ENCODE peak calls at places on chromosomes 5 and 9, in six cellular contexts. One of them, this sample, is unnamed.

GRCh38 chr9:115524467-115525059 is 406.6 kb upstream of the TNC start:
- DNase-seq in fibroblast of pulmonary artery: peak; percentile 76
- DNase-seq in A549: peak; percentile 55
- DNase-seq in ovary: no peak
- DNase-seq in fibroblast of mammary gland: peak; percentile 77
- DNase-seq in fibroblast of villous mesenchyme: peak; percentile 82
- DNase-seq in this sample: no peak

GRCh38 chr9:108412755-108413154 is 443.0 kb downstream of the ACTL7B start:
- DNase-seq in fibroblast of pulmonary artery: no peak
- DNase-seq in A549: peak; percentile 28
- DNase-seq in ovary: no peak
- DNase-seq in fibroblast of mammary gland: peak; percentile 53
- DNase-seq in fibroblast of villous mesenchyme: no peak
- DNase-seq in this sample: no peak

GRCh38 chr5:127875235-127876021 is 172.2 kb downstream of the CCDC192 start:
- DNase-seq in fibroblast of pulmonary artery: peak; percentile 82
- DNase-seq in A549: peak; percentile 93
- DNase-seq in ovary: no peak
- DNase-seq in fibroblast of mammary gland: peak; percentile 68
- DNase-seq in fibroblast of villous mesenchyme: peak; percentile 55
- DNase-seq in this sample: no peak

GRCh38 chr5:61167382-61167781 is 5.1 kb upstream of the SMIM15 start:
- DNase-seq in fibroblast of pulmonary artery: peak; percentile 68
- DNase-seq in A549: peak; percentile 51
- DNase-seq in ovary: no peak
- DNase-seq in fibroblast of mammary gland: peak; percentile 67
- DNase-seq in fibroblast of villous mesenchyme: peak; percentile 50
- DNase-seq in this sample: no peak

GRCh38 chr9:69891696-69892095 is 71.1 kb downstream of the CFAP95 start:
- DNase-seq in fibroblast of pulmonary artery: no peak
- DNase-seq in A549: no peak
- DNase-seq in ovary: no peak
- DNase-seq in fibroblast of mammary gland: no peak
- DNase-seq in fibroblast of villous mesenchyme: no peak
- DNase-seq in this sample: no peak

GRCh38 chr9:131732636-131733340 is 7.1 kb downstream of the RAPGEF1 start:
- DNase-seq in fibroblast of pulmonary artery: no peak
- DNase-seq in A549: no peak
- DNase-seq in ovary: no peak
- DNase-seq in fibroblast of mammary gland: no peak
- DNase-seq in fibroblast of villous mesenchyme: no peak
- DNase-seq in this sample: no peak

GRCh38 chr5:149823350-149823749 is 93.2 kb downstream of the PPARGC1B start:
- DNase-seq in fibroblast of pulmonary artery: no peak
- DNase-seq in A549: no peak
- DNase-seq in ovary: no peak
- DNase-seq in fibroblast of mammary gland: no peak
- DNase-seq in fibroblast of villous mesenchyme: no peak
- DNase-seq in this sample: no peak

GRCh38 chr5:68362331-68362730 is 146.8 kb downstream of the PIK3R1 start:
- DNase-seq in fibroblast of pulmonary artery: no peak
- DNase-seq in A549: no peak
- DNase-seq in ovary: no peak
- DNase-seq in fibroblast of mammary gland: no peak
- DNase-seq in fibroblast of villous mesenchyme: no peak
- DNase-seq in this sample: no peak

GRCh38 chr5:176665517-176665916 is 18.2 kb downstream of the TSPAN17 start:
- DNase-seq in fibroblast of pulmonary artery: no peak
- DNase-seq in A549: no peak
- DNase-seq in ovary: no peak
- DNase-seq in fibroblast of mammary gland: no peak
- DNase-seq in fibroblast of villous mesenchyme: no peak
- DNase-seq in this sample: no peak

GRCh38 chr5:9502435-9502834 is 43.4 kb downstream of the SEMA5A start:
- DNase-seq in fibroblast of pulmonary artery: no peak
- DNase-seq in A549: no peak
- DNase-seq in ovary: no peak
- DNase-seq in fibroblast of mammary gland: no peak
- DNase-seq in fibroblast of villous mesenchyme: no peak
- DNase-seq in this sample: no peak

GRCh38 chr5:124932791-124933600 is 186.6 kb upstream of the ZNF608 start:
- DNase-seq in fibroblast of pulmonary artery: peak; percentile 39
- DNase-seq in A549: no peak
- DNase-seq in ovary: no peak
- DNase-seq in fibroblast of mammary gland: peak; percentile 65
- DNase-seq in fibroblast of villous mesenchyme: peak; percentile 76
- DNase-seq in this sample: no peak

GRCh38 chr9:96331236-96331947 is 29.4 kb upstream of the HSD17B3 start:
- DNase-seq in fibroblast of pulmonary artery: peak; percentile 41
- DNase-seq in A549: no peak
- DNase-seq in ovary: no peak
- DNase-seq in fibroblast of mammary gland: peak; percentile 7
- DNase-seq in fibroblast of villous mesenchyme: no peak
- DNase-seq in this sample: no peak

GRCh38 chr9:77021928-77022782 is 2.7 kb downstream of the FOXB2 start:
- DNase-seq in fibroblast of pulmonary artery: no peak
- DNase-seq in A549: no peak
- DNase-seq in ovary: no peak
- DNase-seq in fibroblast of mammary gland: no peak
- DNase-seq in fibroblast of villous mesenchyme: no peak
- DNase-seq in this sample: peak; percentile 59

GRCh38 chr5:179614745-179615144 is 8.7 kb downstream of the HNRNPH1 start:
- DNase-seq in fibroblast of pulmonary artery: no peak
- DNase-seq in A549: no peak
- DNase-seq in ovary: no peak
- DNase-seq in fibroblast of mammary gland: no peak
- DNase-seq in fibroblast of villous mesenchyme: no peak
- DNase-seq in this sample: no peak

GRCh38 chr5:153782589-153783238 is 256.0 kb downstream of the FAM114A2 start:
- DNase-seq in fibroblast of pulmonary artery: peak; percentile 53
- DNase-seq in A549: no peak
- DNase-seq in ovary: no peak
- DNase-seq in fibroblast of mammary gland: no peak
- DNase-seq in fibroblast of villous mesenchyme: peak; percentile 44
- DNase-seq in this sample: no peak

GRCh38 chr5:72366324-72366976 is 46.3 kb downstream of the PTCD2 start:
- DNase-seq in fibroblast of pulmonary artery: peak; percentile 92
- DNase-seq in A549: peak; percentile 76
- DNase-seq in ovary: peak; percentile 76
- DNase-seq in fibroblast of mammary gland: peak; percentile 79
- DNase-seq in fibroblast of villous mesenchyme: peak; percentile 75
- DNase-seq in this sample: no peak

GRCh38 chr5:115033861-115034260 is 135.8 kb downstream of the TRIM36 start:
- DNase-seq in fibroblast of pulmonary artery: no peak
- DNase-seq in A549: peak; percentile 27
- DNase-seq in ovary: no peak
- DNase-seq in fibroblast of mammary gland: peak; percentile 4
- DNase-seq in fibroblast of villous mesenchyme: no peak
- DNase-seq in this sample: no peak

GRCh38 chr9:20387062-20387461 is 235.2 kb downstream of the MLLT3 start:
- DNase-seq in fibroblast of pulmonary artery: no peak
- DNase-seq in A549: no peak
- DNase-seq in ovary: no peak
- DNase-seq in fibroblast of mammary gland: no peak
- DNase-seq in fibroblast of villous mesenchyme: no peak
- DNase-seq in this sample: no peak

GRCh38 chr5:151719228-151719861 is 32.6 kb upstream of the SPARC start:
- DNase-seq in fibroblast of pulmonary artery: peak; percentile 74
- DNase-seq in A549: peak; percentile 33
- DNase-seq in ovary: peak; percentile 44
- DNase-seq in fibroblast of mammary gland: peak; percentile 73
- DNase-seq in fibroblast of villous mesenchyme: peak; percentile 70
- DNase-seq in this sample: no peak

GRCh38 chr9:129473523-129474244 is 147.2 kb downstream of the C9orf50 start:
- DNase-seq in fibroblast of pulmonary artery: peak; percentile 71
- DNase-seq in A549: no peak
- DNase-seq in ovary: peak; percentile 81
- DNase-seq in fibroblast of mammary gland: peak; percentile 76
- DNase-seq in fibroblast of villous mesenchyme: peak; percentile 59
- DNase-seq in this sample: no peak

GRCh38 chr9:10999646-11000045 is 386.8 kb upstream of the PTPRD start:
- DNase-seq in fibroblast of pulmonary artery: no peak
- DNase-seq in A549: no peak
- DNase-seq in ovary: no peak
- DNase-seq in fibroblast of mammary gland: no peak
- DNase-seq in fibroblast of villous mesenchyme: no peak
- DNase-seq in this sample: no peak

GRCh38 chr9:77488439-77489126 is 159.5 kb downstream of the GNA14 start:
- DNase-seq in fibroblast of pulmonary artery: peak; percentile 56
- DNase-seq in A549: peak; percentile 25
- DNase-seq in ovary: no peak
- DNase-seq in fibroblast of mammary gland: peak; percentile 42
- DNase-seq in fibroblast of villous mesenchyme: peak; percentile 36
- DNase-seq in this sample: no peak

GRCh38 chr9:111959468-111959941 is 62.9 kb downstream of the UGCG start:
- DNase-seq in fibroblast of pulmonary artery: peak; percentile 89
- DNase-seq in A549: peak; percentile 73
- DNase-seq in ovary: no peak
- DNase-seq in fibroblast of mammary gland: peak; percentile 99
- DNase-seq in fibroblast of villous mesenchyme: peak; percentile 88
- DNase-seq in this sample: no peak

GRCh38 chr5:112776301-112776856 is 38.7 kb downstream of the APC start:
- DNase-seq in fibroblast of pulmonary artery: peak; percentile 72
- DNase-seq in A549: no peak
- DNase-seq in ovary: no peak
- DNase-seq in fibroblast of mammary gland: peak; percentile 95
- DNase-seq in fibroblast of villous mesenchyme: peak; percentile 62
- DNase-seq in this sample: no peak

GRCh38 chr5:58241383-58241782 is 218.5 kb downstream of the PLK2 start:
- DNase-seq in fibroblast of pulmonary artery: peak; percentile 80
- DNase-seq in A549: peak; percentile 55
- DNase-seq in ovary: no peak
- DNase-seq in fibroblast of mammary gland: no peak
- DNase-seq in fibroblast of villous mesenchyme: no peak
- DNase-seq in this sample: no peak

GRCh38 chr9:112848316-112849151 is 42.1 kb downstream of the SLC46A2 start:
- DNase-seq in fibroblast of pulmonary artery: peak; percentile 29
- DNase-seq in A549: no peak
- DNase-seq in ovary: no peak
- DNase-seq in fibroblast of mammary gland: no peak
- DNase-seq in fibroblast of villous mesenchyme: no peak
- DNase-seq in this sample: no peak

GRCh38 chr5:119019431-119020348 is 31.3 kb upstream of the DTWD2 start:
- DNase-seq in fibroblast of pulmonary artery: no peak
- DNase-seq in A549: no peak
- DNase-seq in ovary: no peak
- DNase-seq in fibroblast of mammary gland: no peak
- DNase-seq in fibroblast of villous mesenchyme: no peak
- DNase-seq in this sample: no peak

GRCh38 chr9:135522137-135522877 is 1.1 kb downstream of the LCN1 start:
- DNase-seq in fibroblast of pulmonary artery: no peak
- DNase-seq in A549: no peak
- DNase-seq in ovary: no peak
- DNase-seq in fibroblast of mammary gland: no peak
- DNase-seq in fibroblast of villous mesenchyme: no peak
- DNase-seq in this sample: peak; percentile 76
- TF ChIP-seq CTCF in fibroblast of pulmonary artery: no peak
- TF ChIP-seq CTCF in A549: no peak
- TF ChIP-seq CTCF in ovary: no peak
- TF ChIP-seq CTCF in fibroblast of mammary gland: no peak
- TF ChIP-seq CTCF in fibroblast of villous mesenchyme: no peak
- TF ChIP-seq CTCF in this sample: no peak

GRCh38 chr9:124263158-124263557 is 5.4 kb downstream of the NEK6 start:
- DNase-seq in fibroblast of pulmonary artery: no peak
- DNase-seq in A549: no peak
- DNase-seq in ovary: no peak
- DNase-seq in fibroblast of mammary gland: peak; percentile 39
- DNase-seq in fibroblast of villous mesenchyme: no peak
- DNase-seq in this sample: no peak

GRCh38 chr9:124263800-124264426 is 6.2 kb downstream of the NEK6 start:
- DNase-seq in fibroblast of pulmonary artery: no peak
- DNase-seq in A549: no peak
- DNase-seq in ovary: no peak
- DNase-seq in fibroblast of mammary gland: no peak
- DNase-seq in fibroblast of villous mesenchyme: peak; percentile 50
- DNase-seq in this sample: no peak

GRCh38 chr9:124266826-124267201 is 9.1 kb downstream of the NEK6 start:
- DNase-seq in fibroblast of pulmonary artery: no peak
- DNase-seq in A549: no peak
- DNase-seq in ovary: no peak
- DNase-seq in fibroblast of mammary gland: no peak
- DNase-seq in fibroblast of villous mesenchyme: no peak
- DNase-seq in this sample: no peak

GRCh38 chr9:124266139-124266825 is 8.5 kb downstream of the NEK6 start:
- DNase-seq in fibroblast of pulmonary artery: no peak
- DNase-seq in A549: no peak
- DNase-seq in ovary: no peak
- DNase-seq in fibroblast of mammary gland: no peak
- DNase-seq in fibroblast of villous mesenchyme: no peak
- DNase-seq in this sample: no peak

DNA sequence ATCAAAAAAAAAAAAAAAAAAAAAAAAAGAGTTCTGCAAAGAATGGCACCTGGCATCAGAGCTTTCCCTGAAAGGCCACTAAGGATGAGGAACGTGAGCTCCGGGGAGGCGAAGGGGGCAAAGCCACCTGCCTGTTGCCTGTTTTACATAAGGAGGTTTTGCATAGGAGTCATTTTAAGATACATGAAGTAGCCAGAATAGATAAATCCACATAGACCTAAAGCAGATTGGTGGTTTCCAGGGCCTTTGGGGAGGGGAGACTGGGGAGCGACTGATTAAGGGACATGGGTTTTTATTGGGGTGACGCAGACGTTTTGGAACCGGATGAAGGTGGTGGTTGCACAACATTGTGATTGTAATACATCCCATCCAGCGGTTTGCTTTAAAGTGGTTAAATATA is 7.1 kb downstream of the NEK6 start:
- DNase-seq in fibroblast of pulmonary artery: no peak
- DNase-seq in A549: no peak
- DNase-seq in ovary: no peak
- DNase-seq in fibroblast of mammary gland: peak; percentile 78
- DNase-seq in fibroblast of villous mesenchyme: peak; percentile 97
- DNase-seq in this sample: no peak
- TF ChIP-seq CTCF in fibroblast of pulmonary artery: no peak
- TF ChIP-seq CTCF in A549: no peak
- TF ChIP-seq CTCF in ovary: no peak
- TF ChIP-seq CTCF in fibroblast of mammary gland: no peak
- TF ChIP-seq CTCF in fibroblast of villous mesenchyme: no peak
- TF ChIP-seq CTCF in this sample: no peak

GRCh38 chr5:3601929-3602712 is 6.5 kb downstream of the IRX1 start:
- DNase-seq in fibroblast of pulmonary artery: no peak
- DNase-seq in A549: no peak
- DNase-seq in ovary: no peak
- DNase-seq in fibroblast of mammary gland: peak; percentile 4
- DNase-seq in fibroblast of villous mesenchyme: no peak
- DNase-seq in this sample: no peak
- TF ChIP-seq CTCF in fibroblast of pulmonary artery: no peak
- TF ChIP-seq CTCF in A549: no peak
- TF ChIP-seq CTCF in ovary: no peak
- TF ChIP-seq CTCF in fibroblast of mammary gland: no peak
- TF ChIP-seq CTCF in fibroblast of villous mesenchyme: no peak
- TF ChIP-seq CTCF in this sample: no peak

DNA sequence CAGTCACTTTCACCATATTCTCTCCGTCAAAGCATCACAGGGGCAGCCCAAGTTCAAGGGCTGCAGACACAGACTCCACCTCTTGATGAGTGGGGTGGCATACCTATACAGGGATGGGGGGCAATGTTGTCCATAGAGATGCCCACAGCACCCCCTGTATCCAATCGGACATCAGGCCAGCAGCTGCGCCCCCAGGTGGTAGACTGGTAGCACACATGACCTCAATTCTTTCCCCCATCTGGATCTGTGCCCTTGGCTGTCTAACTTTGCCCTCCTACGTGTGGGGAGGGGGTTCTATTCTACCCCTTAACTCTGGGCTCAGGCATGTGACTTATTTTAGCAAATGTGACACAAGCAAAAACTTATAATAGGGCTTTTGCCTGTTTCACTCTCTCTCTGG is 84.0 kb upstream of the SLC25A48 start:
- DNase-seq in fibroblast of pulmonary artery: no peak
- DNase-seq in A549: no peak
- DNase-seq in ovary: no peak
- DNase-seq in fibroblast of mammary gland: no peak
- DNase-seq in fibroblast of villous mesenchyme: no peak
- DNase-seq in this sample: peak; percentile 78
- TF ChIP-seq CTCF in fibroblast of pulmonary artery: no peak
- TF ChIP-seq CTCF in A549: no peak
- TF ChIP-seq CTCF in ovary: no peak
- TF ChIP-seq CTCF in fibroblast of mammary gland: peak; percentile 3
- TF ChIP-seq CTCF in fibroblast of villous mesenchyme: peak; percentile 17
- TF ChIP-seq CTCF in this sample: no peak